ENCODE peak calls at places on chromosomes 5 and 9, in six cellular contexts. U is hippocampal formation, T is stomach, K is NCI-H2107, A is suprapubic skin, Y is ovary. M is an unnamed sample.

GRCh38 chr9:22040760-22041159 is 31.7 kb upstream of the CDKN2B start:
- DNase-seq in U (no peak), T (no peak), K (no peak), A (no peak), Y (no peak), M (no peak)

GRCh38 chr5:94857119-94857518 is 238.7 kb downstream of the SLF1 start:
- DNase-seq in U (no peak), T (no peak), K (no peak), A (no peak), Y (no peak), M (no peak)

GRCh38 chr9:92378825-92379535 is 25.4 kb downstream of the OGN start:
- DNase-seq in U (no peak), T (no peak), K (no peak), A (no peak), Y (no peak), M (no peak)

GRCh38 chr5:15737036-15737821 is 237.2 kb downstream of the FBXL7 start:
- DNase-seq in U (no peak), T (no peak), K (no peak), A (no peak), Y (no peak), M (no peak)

GRCh38 chr9:133685653-133686504 is 49.7 kb downstream of the DBH start:
- DNase-seq in U (no peak), T (no peak), K (no peak), A (no peak), Y (no peak), M (no peak)

GRCh38 chr9:135213566-135213965 is 126.1 kb downstream of the OLFM1 start:
- DNase-seq in U (no peak), T (no peak), K (no peak), A (peak), Y (no peak), M (no peak)

GRCh38 chr9:112533660-112534059 is 47.0 kb downstream of the KIAA1958 start:
- DNase-seq in U (no peak), T (no peak), K (no peak), A (no peak), Y (no peak), M (no peak)

GRCh38 chr5:56667692-56668091 is 147.7 kb upstream of the MAP3K1 start:
- DNase-seq in U (no peak), T (no peak), K (no peak), A (no peak), Y (no peak), M (no peak)

GRCh38 chr5:173814053-173814452 is 74.1 kb upstream of the CPEB4 start:
- DNase-seq in U (no peak), T (no peak), K (no peak), A (no peak), Y (no peak), M (no peak)

GRCh38 chr5:149410721-149411432 is 31.8 kb upstream of the IL17B start:
- DNase-seq in U (no peak), T (no peak), K (no peak), A (no peak), Y (no peak), M (peak)

GRCh38 chr5:180441577-180441976 is 52.6 kb upstream of the CNOT6 start:
- DNase-seq in U (no peak), T (peak), K (no peak), A (no peak), Y (no peak), M (no peak)

GRCh38 chr5:134240421-134240962 is 14.6 kb upstream of the PPP2CA start:
- DNase-seq in U (peak), T (no peak), K (no peak), A (no peak), Y (no peak), M (no peak)

GRCh38 chr5:172479034-172479783 is 24.9 kb upstream of the SH3PXD2B start:
- DNase-seq in U (peak), T (peak), K (peak), A (peak), Y (peak), M (peak)

GRCh38 chr9:92324889-92325268 is 271 bp downstream of the NOL8 start:
- DNase-seq in U (no peak), T (no peak), K (no peak), A (no peak), Y (no peak), M (no peak)

GRCh38 chr9:109996936-109997580 is 210.9 kb downstream of the C9orf152 start:
- DNase-seq in U (no peak), T (no peak), K (no peak), A (no peak), Y (no peak), M (no peak)

GRCh38 chr9:7055201-7055903 is 297.6 kb downstream of the KDM4C start:
- DNase-seq in U (no peak), T (no peak), K (no peak), A (no peak), Y (no peak), M (no peak)

GRCh38 chr9:30967484-30967883 is 1417.0 kb upstream of the ACO1 start:
- DNase-seq in U (no peak), T (no peak), K (no peak), A (no peak), Y (no peak), M (no peak)

GRCh38 chr5:27639005-27639612 is 600.7 kb upstream of the CDH9 start:
- DNase-seq in U (no peak), T (no peak), K (no peak), A (no peak), Y (no peak), M (no peak)

GRCh38 chr5:50889790-50890189 is 223.4 kb downstream of the PARP8 start:
- DNase-seq in U (no peak), T (no peak), K (peak), A (no peak), Y (no peak), M (no peak)

GRCh38 chr5:54018438-54018837 is 291.9 kb downstream of the ARL15 start:
- DNase-seq in U (no peak), T (no peak), K (no peak), A (no peak), Y (no peak), M (no peak)

GRCh38 chr9:68507098-68507795 is 33.4 kb downstream of the TMEM252 start:
- DNase-seq in U (peak), T (no peak), K (no peak), A (no peak), Y (no peak), M (no peak)

GRCh38 chr9:14238518-14238917 is 75.4 kb downstream of the NFIB start:
- DNase-seq in U (no peak), T (no peak), K (no peak), A (no peak), Y (no peak), M (no peak)

GRCh38 chr5:181207214-181207959 is 2.4 kb upstream of the TRIM7 start:
- DNase-seq in U (no peak), T (peak), K (no peak), A (no peak), Y (peak), M (peak)

GRCh38 chr9:104991144-104991953 is 63.4 kb upstream of the ABCA1 start:
- DNase-seq in U (peak), T (peak), K (peak), A (peak), Y (peak), M (peak)

GRCh38 chr5:116084231-116084630 is 594 bp upstream of the COMMD10 start:
- DNase-seq in U (no peak), T (peak), K (no peak), A (no peak), Y (peak), M (no peak)

GRCh38 chr5:150503386-150503785 is 4.5 kb upstream of the NDST1 start:
- DNase-seq in U (no peak), T (no peak), K (no peak), A (no peak), Y (no peak), M (no peak)

GRCh38 chr5:20276061-20276958 is 288.3 kb upstream of the CDH18 start:
- DNase-seq in U (no peak), T (no peak), K (no peak), A (no peak), Y (no peak), M (no peak)

GRCh38 chr5:10653033-10653432 is 89.2 kb downstream of the ANKRD33B start:
- DNase-seq in U (no peak), T (no peak), K (no peak), A (peak), Y (no peak), M (peak)

GRCh38 chr5:79241535-79241979 is 5.6 kb downstream of the JMY start:
- DNase-seq in U (no peak), T (no peak), K (no peak), A (no peak), Y (no peak), M (no peak)

GRCh38 chr9:100430286-100430940 is 3.5 kb downstream of the MSANTD3 start:
- DNase-seq in U (no peak), T (no peak), K (no peak), A (no peak), Y (no peak), M (no peak)

GRCh38 chr9:109797006-109797405 is 17.0 kb downstream of the PALM2AKAP2 start:
- DNase-seq in U (no peak), T (no peak), K (no peak), A (no peak), Y (no peak), M (no peak)

GRCh38 chr9:20663133-20663532 is 20.9 kb upstream of the FOCAD start:
- DNase-seq in U (no peak), T (no peak), K (no peak), A (no peak), Y (no peak), M (no peak)

GRCh38 chr5:126984632-126985031 is 45.7 kb downstream of the MARCHF3 start:
- DNase-seq in U (no peak), T (no peak), K (no peak), A (no peak), Y (no peak), M (no peak)

GRCh38 chr5:139453683-139454567 is 8.6 kb downstream of the ECSCR start:
- DNase-seq in U (no peak), T (no peak), K (no peak), A (no peak), Y (no peak), M (no peak)

GRCh38 chr5:151663617-151664322 is 22.9 kb downstream of the SPARC start:
- DNase-seq in U (peak), T (no peak), K (no peak), A (no peak), Y (peak), M (no peak)